ENCODE peak calls at places on chromosomes 2 and 18, in eight cellular contexts. X is type B pancreatic cell; Z is MV-4-11; G is CD4-positive, CD25-positive, alpha-beta regulatory T cell; M is activated T-cell treated with anti-CD3 and anti-CD28 coated beads for 1 hour; O is GM23338; J is hepatocyte; C is stimulated activated CD8-positive, alpha-beta memory T cell treated with anti-CD3 and anti-CD28 coated beads, Interleukin-4, amount 100 ng/mL, for 4 hours. Y is an unnamed sample.

GRCh38 chr2:112831956-112832567 is 4.5 kb downstream of the IL1B start:
- DNase-seq in M (no peak), X (no peak), O (no peak), Z (peak), G (no peak), J (no peak), C (no peak), Y (no peak)

GRCh38 chr2:235044501-235045271 is 92.9 kb downstream of the SH3BP4 start:
- DNase-seq in J (no peak), X (no peak), C (no peak), G (no peak), M (no peak), Z (no peak), O (no peak), Y (no peak)

GRCh38 chr2:144694456-144694855 is 174.5 kb upstream of the ZEB2 start:
- DNase-seq in X (no peak), O (no peak), Z (no peak), G (no peak), C (no peak), J (no peak), M (no peak), Y (no peak)

GRCh38 chr2:133303150-133303549 is 265.1 kb downstream of the NCKAP5 start:
- DNase-seq in C (no peak), Z (no peak), O (no peak), X (no peak), M (no peak), G (no peak), J (no peak), Y (no peak)

GRCh38 chr2:143357956-143358355 is 228.7 kb downstream of the ARHGAP15 start:
- DNase-seq in Z (no peak), J (no peak), X (no peak), O (no peak), M (no peak), C (no peak), G (no peak), Y (no peak)

GRCh38 chr2:136809987-136810386 is 44.6 kb downstream of the THSD7B start:
- DNase-seq in J (no peak), C (no peak), X (no peak), Z (no peak), M (no peak), G (no peak), O (no peak), Y (no peak)

GRCh38 chr2:67997528-67998267 is 65.1 kb downstream of the C1D start:
- DNase-seq in X (no peak), O (no peak), J (no peak), G (no peak), M (no peak), C (no peak), Z (no peak), Y (no peak)

GRCh38 chr18:38587571-38587970 is 1022.0 kb upstream of the CELF4 start:
- DNase-seq in C (no peak), M (no peak), Z (no peak), O (no peak), X (no peak), J (no peak), G (no peak), Y (no peak)

GRCh38 chr2:219510512-219511135 is 3.7 kb upstream of the ASIC4 start:
- DNase-seq in X (no peak), O (peak), G (no peak), C (no peak), M (no peak), Z (no peak), J (no peak), Y (no peak)

GRCh38 chr2:26463252-26464207 is 14.4 kb downstream of the OTOF start:
- DNase-seq in J (no peak), C (no peak), O (peak), Z (no peak), X (no peak), M (no peak), G (no peak), Y (no peak)

GRCh38 chr2:102251042-102251848 is 60.1 kb upstream of the IL1RL1 start:
- DNase-seq in X (no peak), G (peak), J (peak), O (peak), Z (no peak), C (peak), M (peak), Y (peak)

GRCh38 chr2:56077352-56077915 is 106.4 kb upstream of the CCDC85A start:
- DNase-seq in M (no peak), G (no peak), J (peak), C (no peak), Z (no peak), O (peak), X (no peak), Y (no peak)

GRCh38 chr2:68320118-68320641 is 431 bp upstream of the CNRIP1 start:
- DNase-seq in Z (no peak), G (no peak), M (no peak), J (peak), O (peak), X (no peak), C (no peak), Y (no peak)

GRCh38 chr18:52510139-52510538 is 170.1 kb downstream of the DCC start:
- DNase-seq in J (no peak), C (no peak), O (peak), X (no peak), G (no peak), Z (no peak), M (no peak), Y (no peak)

GRCh38 chr2:127426501-127427354 is 8.5 kb downstream of the PROC start:
- DNase-seq in M (no peak), J (no peak), C (no peak), O (no peak), Z (no peak), X (no peak), G (no peak), Y (no peak)

GRCh38 chr2:204339212-204339715 is 206.0 kb upstream of the PARD3B start:
- DNase-seq in M (no peak), G (no peak), O (peak), Z (no peak), J (no peak), C (no peak), X (no peak), Y (no peak)

GRCh38 chr2:45123521-45124191 is 114.4 kb upstream of the SIX2 start:
- DNase-seq in Z (no peak), J (no peak), G (no peak), M (no peak), O (no peak), C (no peak), X (no peak), Y (no peak)

GRCh38 chr2:11326692-11327211 is 17.7 kb downstream of the ROCK2 start:
- DNase-seq in X (no peak), Z (no peak), O (no peak), J (no peak), G (no peak), M (no peak), C (no peak), Y (no peak)

GRCh38 chr2:96505231-96505889 is at the start of gene NEURL3:
- DNase-seq in M (no peak), X (peak), O (no peak), C (no peak), J (peak), Z (no peak), G (no peak), Y (no peak)

GRCh38 chr2:240946654-240947053 is 40.5 kb downstream of the CROCC2 start:
- DNase-seq in G (no peak), C (no peak), X (peak), M (no peak), J (no peak), Z (no peak), O (no peak), Y (no peak)

GRCh38 chr2:150472122-150472899 is 15.2 kb downstream of the RND3 start:
- DNase-seq in J (peak), X (no peak), O (no peak), M (no peak), C (no peak), Z (peak), G (no peak), Y (no peak)

GRCh38 chr2:201644001-201644400 is 698 bp upstream of the TMEM237 start:
- DNase-seq in Z (no peak), M (no peak), C (no peak), G (no peak), X (no peak), J (no peak), O (peak), Y (no peak)

GRCh38 chr2:240932001-240932723 is 26.0 kb downstream of the CROCC2 start:
- DNase-seq in Z (no peak), X (no peak), J (no peak), M (no peak), C (no peak), O (no peak), G (no peak), Y (no peak)

GRCh38 chr2:168424112-168424951 is 31.7 kb upstream of the CERS6 start:
- DNase-seq in C (no peak), J (no peak), G (no peak), O (no peak), M (no peak), Z (no peak), X (no peak), Y (no peak)

GRCh38 chr2:147665035-147665434 is 179.8 kb upstream of the ACVR2A start:
- DNase-seq in C (no peak), G (no peak), J (no peak), X (no peak), M (no peak), O (no peak), Z (no peak), Y (no peak)

GRCh38 chr2:188193230-188193629 is 98.4 kb upstream of the GULP1 start:
- DNase-seq in X (no peak), M (no peak), G (no peak), O (no peak), C (no peak), J (no peak), Z (no peak), Y (no peak)

GRCh38 chr2:28359222-28360065 is 33.2 kb upstream of the FOSL2 start:
- DNase-seq in O (no peak), M (peak), X (no peak), G (peak), Z (peak), C (peak), J (peak), Y (peak)

GRCh38 chr2:172535119-172535518 is 20.8 kb upstream of the PDK1 start:
- DNase-seq in Z (no peak), C (no peak), J (no peak), O (no peak), M (no peak), G (no peak), X (no peak), Y (no peak)

Y was measured in T-helper 17 cell.